ENCODE peak calls at places on chromosome 19, in four cellular contexts. One of them, this sample, is unnamed.

GRCh38 chr19:13839193-13839937 is 37.6 kb upstream of the NANOS3 start:
- DNase-seq in Caki2: peak
- DNase-seq in endodermal cell: peak
- DNase-seq in stimulated activated CD4-positive, alpha-beta T cell treated with anti-CD3 and anti-CD28 coated beads, TNF-alpha, amount 100 ng/mL, for 24 hours: peak
- DNase-seq in this sample: peak

GRCh38 chr19:13637664-13638063 is 126.7 kb upstream of the MRI1 start:
- DNase-seq in Caki2: peak
- DNase-seq in endodermal cell: no peak
- DNase-seq in stimulated activated CD4-positive, alpha-beta T cell treated with anti-CD3 and anti-CD28 coated beads, TNF-alpha, amount 100 ng/mL, for 24 hours: no peak
- DNase-seq in this sample: no peak

GRCh38 chr19:31545766-31546165 is 196.5 kb upstream of the TSHZ3 start:
- DNase-seq in Caki2: no peak
- DNase-seq in endodermal cell: peak
- DNase-seq in stimulated activated CD4-positive, alpha-beta T cell treated with anti-CD3 and anti-CD28 coated beads, TNF-alpha, amount 100 ng/mL, for 24 hours: no peak
- DNase-seq in this sample: no peak

GRCh38 chr19:13022111-13022858 is 27.0 kb downstream of the NFIX start:
- DNase-seq in Caki2: no peak
- DNase-seq in endodermal cell: no peak
- DNase-seq in stimulated activated CD4-positive, alpha-beta T cell treated with anti-CD3 and anti-CD28 coated beads, TNF-alpha, amount 100 ng/mL, for 24 hours: no peak
- DNase-seq in this sample: no peak

GRCh38 chr19:1017115-1017905 is 3.6 kb downstream of the TMEM259 start:
- DNase-seq in Caki2: no peak
- DNase-seq in endodermal cell: no peak
- DNase-seq in stimulated activated CD4-positive, alpha-beta T cell treated with anti-CD3 and anti-CD28 coated beads, TNF-alpha, amount 100 ng/mL, for 24 hours: no peak
- DNase-seq in this sample: no peak

GRCh38 chr19:45640849-45641273 is 1.7 kb upstream of the EML2 start:
- DNase-seq in Caki2: peak
- DNase-seq in endodermal cell: peak
- DNase-seq in stimulated activated CD4-positive, alpha-beta T cell treated with anti-CD3 and anti-CD28 coated beads, TNF-alpha, amount 100 ng/mL, for 24 hours: peak
- DNase-seq in this sample: peak

GRCh38 chr19:43318203-43318602 is 35.3 kb upstream of the CD177 start:
- DNase-seq in Caki2: no peak
- DNase-seq in endodermal cell: no peak
- DNase-seq in stimulated activated CD4-positive, alpha-beta T cell treated with anti-CD3 and anti-CD28 coated beads, TNF-alpha, amount 100 ng/mL, for 24 hours: no peak
- DNase-seq in this sample: no peak

GRCh38 chr19:29964171-29964570 is 22.1 kb downstream of the URI1 start:
- DNase-seq in Caki2: no peak
- DNase-seq in endodermal cell: no peak
- DNase-seq in stimulated activated CD4-positive, alpha-beta T cell treated with anti-CD3 and anti-CD28 coated beads, TNF-alpha, amount 100 ng/mL, for 24 hours: no peak
- DNase-seq in this sample: no peak

GRCh38 chr19:48914181-48914580 is 14.1 kb downstream of the NUCB1 start:
- DNase-seq in Caki2: no peak
- DNase-seq in endodermal cell: no peak
- DNase-seq in stimulated activated CD4-positive, alpha-beta T cell treated with anti-CD3 and anti-CD28 coated beads, TNF-alpha, amount 100 ng/mL, for 24 hours: no peak
- DNase-seq in this sample: no peak

GRCh38 chr19:30881986-30882385 is 467.2 kb downstream of the TSHZ3 start:
- DNase-seq in Caki2: no peak
- DNase-seq in endodermal cell: no peak
- DNase-seq in stimulated activated CD4-positive, alpha-beta T cell treated with anti-CD3 and anti-CD28 coated beads, TNF-alpha, amount 100 ng/mL, for 24 hours: no peak
- DNase-seq in this sample: peak

GRCh38 chr19:46115396-46116109 is 8.9 kb downstream of the IGFL3 start:
- DNase-seq in Caki2: peak
- DNase-seq in endodermal cell: no peak
- DNase-seq in stimulated activated CD4-positive, alpha-beta T cell treated with anti-CD3 and anti-CD28 coated beads, TNF-alpha, amount 100 ng/mL, for 24 hours: peak
- DNase-seq in this sample: peak

GRCh38 chr19:12828494-12828893 is 5.9 kb downstream of the RTBDN start:
- DNase-seq in Caki2: no peak
- DNase-seq in endodermal cell: peak
- DNase-seq in stimulated activated CD4-positive, alpha-beta T cell treated with anti-CD3 and anti-CD28 coated beads, TNF-alpha, amount 100 ng/mL, for 24 hours: peak
- DNase-seq in this sample: no peak

GRCh38 chr19:50349277-50350057 is 16.0 kb downstream of the NAPSA start:
- DNase-seq in Caki2: no peak
- DNase-seq in endodermal cell: no peak
- DNase-seq in stimulated activated CD4-positive, alpha-beta T cell treated with anti-CD3 and anti-CD28 coated beads, TNF-alpha, amount 100 ng/mL, for 24 hours: no peak
- DNase-seq in this sample: no peak

GRCh38 chr19:44576843-44577565 is 36.4 kb upstream of the IGSF23 start:
- DNase-seq in Caki2: peak
- DNase-seq in endodermal cell: peak
- DNase-seq in stimulated activated CD4-positive, alpha-beta T cell treated with anti-CD3 and anti-CD28 coated beads, TNF-alpha, amount 100 ng/mL, for 24 hours: no peak
- DNase-seq in this sample: peak

GRCh38 chr19:30566681-30567420 is 194.7 kb downstream of the ZNF536 start:
- DNase-seq in Caki2: no peak
- DNase-seq in endodermal cell: peak
- DNase-seq in stimulated activated CD4-positive, alpha-beta T cell treated with anti-CD3 and anti-CD28 coated beads, TNF-alpha, amount 100 ng/mL, for 24 hours: no peak
- DNase-seq in this sample: no peak

GRCh38 chr19:7216373-7216902 is 77.8 kb downstream of the INSR start:
- DNase-seq in Caki2: no peak
- DNase-seq in endodermal cell: no peak
- DNase-seq in stimulated activated CD4-positive, alpha-beta T cell treated with anti-CD3 and anti-CD28 coated beads, TNF-alpha, amount 100 ng/mL, for 24 hours: peak
- DNase-seq in this sample: no peak

GRCh38 chr19:54434862-54435174 is 14.2 kb upstream of the LENG8 start:
- DNase-seq in Caki2: no peak
- DNase-seq in endodermal cell: peak
- DNase-seq in stimulated activated CD4-positive, alpha-beta T cell treated with anti-CD3 and anti-CD28 coated beads, TNF-alpha, amount 100 ng/mL, for 24 hours: no peak
- DNase-seq in this sample: no peak

GRCh38 chr19:38877781-38878574 is at the start of gene RINL:
- DNase-seq in Caki2: no peak
- DNase-seq in endodermal cell: peak
- DNase-seq in stimulated activated CD4-positive, alpha-beta T cell treated with anti-CD3 and anti-CD28 coated beads, TNF-alpha, amount 100 ng/mL, for 24 hours: peak
- DNase-seq in this sample: peak